ENCODE peak calls at places on chromosomes 6 and 20, in four cellular contexts. One of them, this sample, is unnamed.

GRCh38 chr6:43912598-43913387 is 142.8 kb downstream of the VEGFA start:
- DNase-seq in omental fat pad: no peak
- DNase-seq in fibroblast of the aortic adventitia: no peak
- DNase-seq in lower lobe of right lung: peak
- DNase-seq in this sample: no peak

GRCh38 chr6:94751641-94752329 is 825.5 kb upstream of the MANEA start:
- DNase-seq in omental fat pad: no peak
- DNase-seq in fibroblast of the aortic adventitia: no peak
- DNase-seq in lower lobe of right lung: no peak
- DNase-seq in this sample: no peak

GRCh38 chr6:43987838-43988439 is 139.3 kb downstream of the MRPL14 start:
- DNase-seq in lower lobe of right lung: peak
- DNase-seq in fibroblast of the aortic adventitia: no peak
- DNase-seq in omental fat pad: no peak
- DNase-seq in this sample: no peak

GRCh38 chr6:143872211-143872610 is 7.9 kb downstream of the ZC2HC1B start:
- DNase-seq in omental fat pad: no peak
- DNase-seq in lower lobe of right lung: no peak
- DNase-seq in fibroblast of the aortic adventitia: peak
- DNase-seq in this sample: no peak

GRCh38 chr6:146914563-146915483 is 289.4 kb upstream of the STXBP5 start:
- DNase-seq in fibroblast of the aortic adventitia: peak
- DNase-seq in lower lobe of right lung: no peak
- DNase-seq in omental fat pad: peak
- DNase-seq in this sample: no peak

GRCh38 chr6:105806486-105806920 is 279.6 kb upstream of the PRDM1 start:
- DNase-seq in fibroblast of the aortic adventitia: no peak
- DNase-seq in lower lobe of right lung: no peak
- DNase-seq in omental fat pad: no peak
- DNase-seq in this sample: no peak

GRCh38 chr20:63397155-63397843 is 36.1 kb upstream of the CHRNA4 start:
- DNase-seq in omental fat pad: no peak
- DNase-seq in lower lobe of right lung: no peak
- DNase-seq in fibroblast of the aortic adventitia: no peak
- DNase-seq in this sample: no peak

GRCh38 chr6:55281215-55281614 is 46.1 kb upstream of the GFRAL start:
- DNase-seq in omental fat pad: no peak
- DNase-seq in lower lobe of right lung: no peak
- DNase-seq in fibroblast of the aortic adventitia: no peak
- DNase-seq in this sample: no peak

GRCh38 chr6:152207915-152208714 is 400.6 kb downstream of the ESR1 start:
- DNase-seq in fibroblast of the aortic adventitia: no peak
- DNase-seq in omental fat pad: no peak
- DNase-seq in lower lobe of right lung: no peak
- DNase-seq in this sample: no peak

GRCh38 chr6:56904068-56904467 is 50.8 kb upstream of the BEND6 start:
- DNase-seq in omental fat pad: no peak
- DNase-seq in fibroblast of the aortic adventitia: no peak
- DNase-seq in lower lobe of right lung: no peak
- DNase-seq in this sample: no peak

GRCh38 chr6:24927985-24928735 is 7.6 kb downstream of the RIPOR2 start:
- DNase-seq in omental fat pad: no peak
- DNase-seq in fibroblast of the aortic adventitia: no peak
- DNase-seq in lower lobe of right lung: no peak
- DNase-seq in this sample: no peak

GRCh38 chr6:7542065-7542877 is 800 bp downstream of the DSP start:
- DNase-seq in lower lobe of right lung: peak
- DNase-seq in fibroblast of the aortic adventitia: no peak
- DNase-seq in omental fat pad: no peak
- DNase-seq in this sample: no peak

GRCh38 chr6:139129284-139129683 is 5.6 kb upstream of the HECA start:
- DNase-seq in fibroblast of the aortic adventitia: peak
- DNase-seq in lower lobe of right lung: no peak
- DNase-seq in omental fat pad: no peak
- DNase-seq in this sample: no peak

GRCh38 chr6:91626935-91627334 is 1040.1 kb upstream of the MAP3K7 start:
- DNase-seq in lower lobe of right lung: no peak
- DNase-seq in omental fat pad: no peak
- DNase-seq in fibroblast of the aortic adventitia: no peak
- DNase-seq in this sample: no peak

GRCh38 chr20:36070451-36070850 is 84.1 kb upstream of the EPB41L1 start:
- DNase-seq in lower lobe of right lung: no peak
- DNase-seq in fibroblast of the aortic adventitia: no peak
- DNase-seq in omental fat pad: no peak
- DNase-seq in this sample: no peak

GRCh38 chr6:75210885-75211739 is 5.3 kb upstream of the COL12A1 start:
- DNase-seq in fibroblast of the aortic adventitia: peak
- DNase-seq in omental fat pad: peak
- DNase-seq in lower lobe of right lung: no peak
- DNase-seq in this sample: peak

GRCh38 chr6:3608159-3608558 is 143.4 kb downstream of the PXDC1 start:
- DNase-seq in fibroblast of the aortic adventitia: no peak
- DNase-seq in omental fat pad: no peak
- DNase-seq in lower lobe of right lung: no peak
- DNase-seq in this sample: no peak

GRCh38 chr6:26501482-26501986 is 1.4 kb downstream of the BTN1A1 start:
- DNase-seq in lower lobe of right lung: peak
- DNase-seq in omental fat pad: no peak
- DNase-seq in fibroblast of the aortic adventitia: peak
- DNase-seq in this sample: no peak

GRCh38 chr6:36267731-36268477 is 2.0 kb upstream of the PNPLA1 start:
- DNase-seq in omental fat pad: no peak
- DNase-seq in fibroblast of the aortic adventitia: no peak
- DNase-seq in lower lobe of right lung: no peak
- DNase-seq in this sample: no peak

GRCh38 chr20:52649727-52650126 is 322.4 kb upstream of the TSHZ2 start:
- DNase-seq in lower lobe of right lung: no peak
- DNase-seq in fibroblast of the aortic adventitia: no peak
- DNase-seq in omental fat pad: no peak
- DNase-seq in this sample: no peak

GRCh38 chr6:129136751-129137150 is 253.8 kb downstream of the LAMA2 start:
- DNase-seq in fibroblast of the aortic adventitia: no peak
- DNase-seq in lower lobe of right lung: no peak
- DNase-seq in omental fat pad: no peak
- DNase-seq in this sample: no peak

GRCh38 chr20:62162765-62163484 is 19.4 kb downstream of the SS18L1 start:
- DNase-seq in omental fat pad: no peak
- DNase-seq in lower lobe of right lung: no peak
- DNase-seq in fibroblast of the aortic adventitia: no peak
- DNase-seq in this sample: no peak

GRCh38 chr6:38876470-38876869 is 161.4 kb downstream of the DNAH8 start:
- DNase-seq in fibroblast of the aortic adventitia: no peak
- DNase-seq in lower lobe of right lung: no peak
- DNase-seq in omental fat pad: no peak
- DNase-seq in this sample: no peak

GRCh38 chr6:150380256-150380655 is 11.4 kb downstream of the IYD start:
- DNase-seq in omental fat pad: no peak
- DNase-seq in lower lobe of right lung: no peak
- DNase-seq in fibroblast of the aortic adventitia: peak
- DNase-seq in this sample: no peak

GRCh38 chr6:10800810-10801209 is 37.5 kb downstream of the MAK start:
- DNase-seq in omental fat pad: no peak
- DNase-seq in lower lobe of right lung: no peak
- DNase-seq in fibroblast of the aortic adventitia: peak
- DNase-seq in this sample: no peak

GRCh38 chr20:51220293-51220706 is 197.4 kb upstream of the KCNG1 start:
- DNase-seq in fibroblast of the aortic adventitia: peak
- DNase-seq in lower lobe of right lung: peak
- DNase-seq in omental fat pad: no peak
- DNase-seq in this sample: no peak

GRCh38 chr6:8499540-8499939 is 64.2 kb upstream of the SLC35B3 start:
- DNase-seq in lower lobe of right lung: no peak
- DNase-seq in omental fat pad: no peak
- DNase-seq in fibroblast of the aortic adventitia: peak
- DNase-seq in this sample: no peak

GRCh38 chr6:168197636-168198301 is 118.8 kb upstream of the FRMD1 start:
- DNase-seq in lower lobe of right lung: no peak
- DNase-seq in omental fat pad: no peak
- DNase-seq in fibroblast of the aortic adventitia: no peak
- DNase-seq in this sample: no peak

GRCh38 chr20:22814475-22815205 is 220.5 kb upstream of the SSTR4 start:
- DNase-seq in omental fat pad: no peak
- DNase-seq in lower lobe of right lung: no peak
- DNase-seq in fibroblast of the aortic adventitia: no peak
- DNase-seq in this sample: no peak

GRCh38 chr6:130760006-130760405 is 67.2 kb upstream of the SMLR1 start:
- DNase-seq in omental fat pad: no peak
- DNase-seq in fibroblast of the aortic adventitia: peak
- DNase-seq in lower lobe of right lung: no peak
- DNase-seq in this sample: no peak

GRCh38 chr20:39045676-39046075 is 83.5 kb downstream of the DHX35 start:
- DNase-seq in fibroblast of the aortic adventitia: no peak
- DNase-seq in lower lobe of right lung: no peak
- DNase-seq in omental fat pad: no peak
- DNase-seq in this sample: no peak

GRCh38 chr6:43481591-43482242 is 4.3 kb downstream of the TJAP1 start:
- DNase-seq in lower lobe of right lung: no peak
- DNase-seq in fibroblast of the aortic adventitia: no peak
- DNase-seq in omental fat pad: no peak
- DNase-seq in this sample: no peak

DNA sequence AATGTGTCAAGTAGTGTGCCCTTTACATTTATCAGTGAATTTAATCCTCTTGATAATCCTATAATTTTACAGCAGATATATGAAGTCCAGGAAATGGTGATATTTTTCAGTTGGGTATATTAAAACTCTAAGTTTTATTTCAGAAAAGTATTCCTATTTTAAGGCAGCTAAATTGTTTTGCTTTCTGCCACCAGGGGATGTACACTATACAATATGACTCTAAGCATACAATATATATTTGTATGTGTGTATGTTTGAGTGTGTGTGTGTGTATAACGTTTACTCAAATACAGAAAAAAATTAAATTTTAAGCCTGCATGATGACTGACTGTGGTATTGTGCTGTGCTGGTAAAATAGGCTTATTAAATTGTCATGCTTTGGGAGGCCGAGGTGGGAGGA is 102.0 kb upstream of the RUNX2 start:
- DNase-seq in omental fat pad: no peak
- DNase-seq in lower lobe of right lung: no peak
- DNase-seq in fibroblast of the aortic adventitia: no peak
- DNase-seq in this sample: no peak
- TF ChIP-seq CTCF in omental fat pad: no peak
- TF ChIP-seq CTCF in lower lobe of right lung: no peak
- TF ChIP-seq CTCF in fibroblast of the aortic adventitia: peak
- TF ChIP-seq CTCF in this sample: no peak

GRCh38 chr20:49024220-49024619 is 21.9 kb upstream of the CSE1L start:
- DNase-seq in omental fat pad: no peak
- DNase-seq in lower lobe of right lung: no peak
- DNase-seq in fibroblast of the aortic adventitia: no peak
- DNase-seq in this sample: no peak

GRCh38 chr20:49030954-49031619 is 15.0 kb upstream of the CSE1L start:
- DNase-seq in lower lobe of right lung: peak
- DNase-seq in omental fat pad: no peak
- DNase-seq in fibroblast of the aortic adventitia: peak
- DNase-seq in this sample: no peak

GRCh38 chr20:49029203-49029602 is 16.9 kb upstream of the CSE1L start:
- DNase-seq in fibroblast of the aortic adventitia: peak
- DNase-seq in lower lobe of right lung: no peak
- DNase-seq in omental fat pad: no peak
- DNase-seq in this sample: no peak

GRCh38 chr20:49032455-49032854 is 13.7 kb upstream of the CSE1L start:
- DNase-seq in omental fat pad: no peak
- DNase-seq in fibroblast of the aortic adventitia: no peak
- DNase-seq in lower lobe of right lung: no peak
- DNase-seq in this sample: no peak

DNA sequence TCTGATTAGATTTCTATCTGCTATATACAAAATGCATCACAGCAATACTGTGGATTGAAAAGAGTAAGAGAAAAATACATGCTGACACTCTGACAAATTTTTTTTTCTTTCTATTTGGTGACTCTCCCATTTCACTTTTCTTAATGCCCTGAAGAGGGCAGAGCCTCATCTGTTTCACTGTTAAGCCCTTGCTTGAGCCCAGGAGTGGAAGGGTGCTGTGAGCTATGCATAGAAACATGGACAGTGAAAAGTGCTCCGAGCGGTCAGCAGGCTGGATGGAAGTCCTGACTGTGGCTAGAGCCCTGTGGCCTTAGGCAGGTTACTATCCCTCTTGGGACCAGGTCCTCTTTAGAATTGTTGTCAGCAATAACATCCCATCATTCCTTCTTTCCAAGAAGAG is 17.4 kb upstream of the CSE1L start:
- DNase-seq in fibroblast of the aortic adventitia: peak
- DNase-seq in omental fat pad: no peak
- DNase-seq in lower lobe of right lung: no peak
- DNase-seq in this sample: no peak
- TF ChIP-seq CTCF in fibroblast of the aortic adventitia: peak
- TF ChIP-seq CTCF in omental fat pad: no peak
- TF ChIP-seq CTCF in lower lobe of right lung: no peak
- TF ChIP-seq CTCF in this sample: peak

GRCh38 chr6:41700577-41701347 is 34.6 kb downstream of the TFEB start:
- DNase-seq in fibroblast of the aortic adventitia: no peak
- DNase-seq in omental fat pad: no peak
- DNase-seq in lower lobe of right lung: no peak
- DNase-seq in this sample: no peak
- TF ChIP-seq CTCF in fibroblast of the aortic adventitia: no peak
- TF ChIP-seq CTCF in omental fat pad: no peak
- TF ChIP-seq CTCF in lower lobe of right lung: no peak
- TF ChIP-seq CTCF in this sample: no peak

GRCh38 chr20:46090095-46090388 is 280 bp upstream of the NCOA5 start:
- DNase-seq in lower lobe of right lung: no peak
- DNase-seq in fibroblast of the aortic adventitia: no peak
- DNase-seq in omental fat pad: no peak
- DNase-seq in this sample: no peak

GRCh38 chr20:46089338-46090094 is at the start of gene NCOA5:
- DNase-seq in lower lobe of right lung: peak
- DNase-seq in omental fat pad: peak
- DNase-seq in fibroblast of the aortic adventitia: peak
- DNase-seq in this sample: peak

GRCh38 chr20:46087161-46087560 is 2.6 kb downstream of the NCOA5 start:
- DNase-seq in omental fat pad: no peak
- DNase-seq in lower lobe of right lung: no peak
- DNase-seq in fibroblast of the aortic adventitia: peak
- DNase-seq in this sample: no peak

GRCh38 chr20:46089076-46089337 is 755 bp downstream of the NCOA5 start:
- DNase-seq in lower lobe of right lung: no peak
- DNase-seq in fibroblast of the aortic adventitia: no peak
- DNase-seq in omental fat pad: no peak
- DNase-seq in this sample: no peak

DNA sequence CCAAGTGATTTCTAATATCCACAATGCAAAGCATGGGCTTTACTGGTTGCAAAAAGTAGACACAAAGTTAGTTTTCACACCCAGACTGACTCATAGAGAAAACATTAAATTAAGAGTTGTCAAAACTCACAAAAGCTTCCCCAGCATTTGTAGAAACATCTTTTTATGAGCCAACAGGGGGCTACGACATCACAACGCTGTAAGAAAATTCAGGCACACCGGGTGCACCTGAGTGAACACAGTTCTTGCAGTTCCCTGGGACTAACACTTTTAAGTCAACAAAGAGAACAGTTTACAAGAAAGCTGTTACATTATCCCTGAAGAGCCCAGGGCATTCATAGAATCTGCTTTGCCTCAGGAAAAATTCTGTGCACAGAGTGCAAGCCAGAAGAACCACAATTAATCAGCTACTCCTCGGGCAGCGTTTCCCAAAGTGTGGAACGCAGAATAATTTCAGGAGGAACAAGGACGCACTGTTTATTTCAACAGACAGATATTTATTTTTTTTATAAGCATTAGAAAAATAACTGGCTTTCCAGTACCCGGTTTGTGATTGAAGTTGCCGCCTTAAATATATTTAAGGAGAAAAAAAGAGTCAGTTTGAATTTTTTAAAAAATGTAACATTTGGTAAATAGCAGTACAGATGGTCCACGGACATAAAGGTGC is 1.2 kb downstream of the NCOA5 start:
- DNase-seq in omental fat pad: no peak
- DNase-seq in fibroblast of the aortic adventitia: peak
- DNase-seq in lower lobe of right lung: no peak
- DNase-seq in this sample: no peak
- TF ChIP-seq CTCF in omental fat pad: no peak
- TF ChIP-seq CTCF in fibroblast of the aortic adventitia: no peak
- TF ChIP-seq CTCF in lower lobe of right lung: no peak
- TF ChIP-seq CTCF in this sample: no peak